ENCODE peak calls at places on chromosomes 4 and X, in five cellular contexts. K is fibroblast of pulmonary artery, G is progenitor cell of endocrine pancreas, V is AG10803, Y is cardiac muscle cell. L is an unnamed sample.
A peak's percentile ranks its signal among the peaks of the same experiment; 100 is the strongest.

GRCh38 chrX:25873196-25873595 is 264.9 kb upstream of the MAGEB18 start:
- DNase-seq in K (peak; percentile 81), G (no peak), V (peak; percentile 11), Y (peak; percentile 62), L (peak; percentile 83)

GRCh38 chr4:5125326-5125725 is 74.0 kb downstream of the STK32B start:
- DNase-seq in K (no peak), G (no peak), V (no peak), Y (no peak), L (no peak)

GRCh38 chr4:145816091-145816490 is 122.5 kb downstream of the ZNF827 start:
- DNase-seq in K (no peak), G (no peak), V (no peak), Y (no peak), L (no peak)

GRCh38 chrX:39115166-39115565 is 313.9 kb downstream of the MID1IP1 start:
- DNase-seq in K (no peak), G (no peak), V (no peak), Y (no peak), L (no peak)

GRCh38 chr4:164753873-164754488 is at the start of gene SMIM31:
- DNase-seq in K (no peak), G (no peak), V (no peak), Y (no peak), L (no peak)

GRCh38 chr4:10554694-10555093 is 97.5 kb upstream of the ZNF518B start:
- DNase-seq in K (peak; percentile 86), G (peak; percentile 36), V (peak; percentile 50), Y (peak; percentile 84), L (peak; percentile 79)

GRCh38 chr4:24794111-24794860 is 1.1 kb upstream of the SOD3 start:
- DNase-seq in K (peak; percentile 66), G (no peak), V (peak; percentile 88), Y (peak; percentile 64), L (no peak)

GRCh38 chrX:143873343-143873742 is 10.5 kb upstream of the UBE2NL start:
- DNase-seq in K (peak; percentile 30), G (no peak), V (peak; percentile 16), Y (peak; percentile 32), L (peak; percentile 84)

GRCh38 chrX:129654652-129655546 is at the start of gene APLN:
- DNase-seq in K (peak; percentile 44), G (no peak), V (peak; percentile 26), Y (peak; percentile 73), L (no peak)

GRCh38 chr4:6492027-6492590 is 19.7 kb upstream of the PPP2R2C start:
- DNase-seq in K (no peak), G (no peak), V (no peak), Y (no peak), L (no peak)

GRCh38 chrX:9392445-9392844 is 72.4 kb upstream of the TBL1X start:
- DNase-seq in K (no peak), G (no peak), V (no peak), Y (no peak), L (no peak)

GRCh38 chr4:76016383-76016782 is 6.9 kb downstream of the CXCL10 start:
- DNase-seq in K (no peak), G (no peak), V (no peak), Y (no peak), L (no peak)

GRCh38 chrX:128929281-128930057 is 593.8 kb downstream of the SMARCA1 start:
- DNase-seq in K (no peak), G (no peak), V (no peak), Y (no peak), L (no peak)

GRCh38 chr4:123361195-123361861 is 35.3 kb upstream of the SPRY1 start:
- DNase-seq in K (peak; percentile 96), G (no peak), V (peak; percentile 87), Y (peak; percentile 90), L (peak; percentile 63)

GRCh38 chr4:77927991-77928925 is 65.6 kb downstream of the MRPL1 start:
- DNase-seq in K (peak; percentile 78), G (no peak), V (no peak), Y (peak; percentile 59), L (peak; percentile 92)

GRCh38 chrX:30217465-30217864 is 2.1 kb downstream of the MAGEB2 start:
- DNase-seq in K (no peak), G (no peak), V (no peak), Y (no peak), L (no peak)

GRCh38 chr4:14529653-14530052 is 472.6 kb upstream of the CPEB2 start:
- DNase-seq in K (peak; percentile 2), G (no peak), V (no peak), Y (peak; percentile 29), L (peak; percentile 17)

GRCh38 chr4:107500551-107500950 is 219.5 kb downstream of the PAPSS1 start:
- DNase-seq in K (no peak), G (no peak), V (no peak), Y (no peak), L (no peak)

GRCh38 chr4:109414938-109415337 is 18.7 kb upstream of the SEC24B start:
- DNase-seq in K (peak; percentile 40), G (no peak), V (peak; percentile 28), Y (peak; percentile 44), L (no peak)

GRCh38 chr4:124650614-124651013 is 61.9 kb downstream of the ANKRD50 start:
- DNase-seq in K (no peak), G (no peak), V (no peak), Y (no peak), L (no peak)

GRCh38 chrX:41473936-41474725 is 27.0 kb downstream of the NYX start:
- DNase-seq in K (no peak), G (no peak), V (no peak), Y (no peak), L (no peak)

GRCh38 chr4:4271912-4272311 is 18.0 kb downstream of the LYAR start:
- DNase-seq in K (peak; percentile 43), G (no peak), V (peak; percentile 13), Y (peak; percentile 60), L (peak; percentile 77)

GRCh38 chr4:176044589-176044951 is 21.1 kb upstream of the WDR17 start:
- DNase-seq in K (peak; percentile 17), G (no peak), V (peak; percentile 37), Y (peak; percentile 10), L (no peak)

GRCh38 chr4:137961051-137961438 is 281.1 kb downstream of the SLC7A11 start:
- DNase-seq in K (peak; percentile 82), G (no peak), V (peak; percentile 92), Y (peak; percentile 80), L (peak; percentile 98)

GRCh38 chr4:61762722-61763627 is 562.8 kb downstream of the ADGRL3 start:
- DNase-seq in K (no peak), G (no peak), V (no peak), Y (no peak), L (no peak)
- TF ChIP-seq CTCF in K (no peak), G (no peak), V (no peak), Y (no peak), L (no peak)

GRCh38 chr4:52638717-52639116 is 20.4 kb downstream of the USP46 start:
- DNase-seq in K (no peak), G (no peak), V (no peak), Y (no peak), L (no peak)

GRCh38 chr4:52637116-52637515 is 22.0 kb downstream of the USP46 start:
- DNase-seq in K (no peak), G (no peak), V (no peak), Y (no peak), L (no peak)

GRCh38 chr4:52635560-52635959 is 23.5 kb downstream of the USP46 start:
- DNase-seq in K (no peak), G (no peak), V (no peak), Y (no peak), L (no peak)

GRCh38 chr4:52635130-52635529 is 24.0 kb downstream of the USP46 start:
- DNase-seq in K (no peak), G (no peak), V (no peak), Y (no peak), L (no peak)

DNA sequence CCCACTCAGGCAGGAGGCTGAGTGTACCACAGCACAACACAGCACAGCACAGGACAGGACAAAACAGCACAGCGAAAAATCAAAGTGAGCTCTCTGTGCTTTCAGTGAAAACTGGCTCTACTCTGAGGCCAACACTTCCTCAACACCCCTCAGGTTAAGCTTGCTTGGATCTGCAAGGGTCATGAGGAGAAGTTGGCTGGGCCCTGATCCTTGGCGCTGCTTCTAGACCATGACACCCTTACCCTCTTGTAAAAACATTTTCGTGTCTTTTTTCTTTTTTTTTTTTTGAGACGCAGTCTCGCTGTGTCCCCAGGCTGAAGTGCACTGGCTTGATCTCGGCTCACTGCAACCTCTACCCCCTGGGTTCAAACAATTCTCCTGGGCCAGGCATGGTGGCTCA is 25.3 kb downstream of the USP46 start:
- DNase-seq in K (no peak), G (no peak), V (no peak), Y (no peak), L (no peak)
- TF ChIP-seq CTCF in K (no peak), G (no peak), V (no peak), Y (no peak), L (no peak)

GRCh38 chr4:188976644-188977115 is 837.4 kb downstream of the TRIML1 start:
- DNase-seq in K (peak; percentile 21), G (no peak), V (peak; percentile 59), Y (no peak), L (peak; percentile 57)

GRCh38 chr4:188975271-188975670 is 836.0 kb downstream of the TRIML1 start:
- DNase-seq in K (no peak), G (no peak), V (no peak), Y (no peak), L (no peak)

GRCh38 chr4:188971125-188971524 is 831.9 kb downstream of the TRIML1 start:
- DNase-seq in K (no peak), G (no peak), V (peak; percentile 14), Y (no peak), L (peak; percentile 57)
- TF ChIP-seq CTCF in K (no peak), G (no peak), V (peak; percentile 44), Y (no peak), L (peak; percentile 36)

DNA sequence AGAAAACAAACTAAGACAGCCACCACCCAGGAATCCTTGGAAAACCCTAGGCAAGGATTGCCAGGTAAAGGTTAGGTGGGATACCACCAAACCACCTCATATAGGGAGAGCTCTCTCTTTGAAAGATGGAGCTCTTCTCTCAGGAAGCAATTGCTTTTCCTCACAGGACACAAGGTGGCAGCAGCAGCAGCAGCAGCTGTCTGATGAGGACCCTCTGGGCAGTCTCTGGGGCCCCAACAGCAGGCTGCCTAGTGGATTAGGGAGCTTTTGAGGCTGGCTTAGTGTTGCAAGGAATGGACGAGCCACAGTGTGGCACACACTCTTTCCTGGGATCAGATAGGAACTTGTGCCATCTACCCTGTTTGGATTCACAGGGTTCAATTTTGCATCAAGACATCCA is 41.4 kb upstream of the CHRDL1 start:
- DNase-seq in K (no peak), G (no peak), V (no peak), Y (peak; percentile 0), L (no peak)
- TF ChIP-seq CTCF in K (no peak), G (peak; percentile 58), V (no peak), Y (peak; percentile 17), L (peak; percentile 7)

GRCh38 chrX:11663875-11664210 is 1.9 kb downstream of the ARHGAP6 start:
- DNase-seq in K (no peak), G (no peak), V (no peak), Y (peak; percentile 6), L (no peak)
- TF ChIP-seq CTCF in K (no peak), G (no peak), V (no peak), Y (no peak), L (no peak)

DNA sequence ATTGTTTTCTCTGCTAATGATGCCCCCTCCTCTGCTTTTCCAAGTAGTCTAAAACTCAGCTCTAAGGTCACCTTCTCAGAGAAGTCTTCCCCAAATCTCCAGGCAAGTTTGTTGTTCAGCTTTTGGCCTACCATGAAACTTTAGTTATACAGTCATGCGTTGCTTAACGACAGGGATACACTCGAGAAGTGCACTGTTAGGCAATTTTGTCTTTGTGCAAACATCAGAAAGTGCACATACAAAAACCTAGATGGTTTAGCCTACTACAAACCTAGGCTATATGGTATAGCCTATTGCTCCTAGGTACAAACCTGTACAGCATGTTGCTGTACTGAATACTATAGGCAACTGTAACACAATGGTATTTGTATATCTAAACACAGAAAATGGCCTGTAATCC is 91.9 kb downstream of the WDFY3 start:
- DNase-seq in K (no peak), G (no peak), V (no peak), Y (no peak), L (no peak)
- TF ChIP-seq CTCF in K (no peak), G (no peak), V (no peak), Y (no peak), L (no peak)

L was measured in MCF 10A.